ENCODE peak calls at places on chromosomes 16 and 17, in eight cellular contexts. G, V, O, R, W, C, J and M are unnamed samples.

GRCh38 chr17:65103896-65104295 is 33.3 kb upstream of the RGS9 start:
- DNase-seq in G (no peak), V (no peak), O (peak), R (no peak), W (peak), C (no peak), J (no peak), M (no peak)

GRCh38 chr17:81871387-81872120 is 417 bp upstream of the ARHGDIA start:
- DNase-seq in G (peak), V (peak), O (peak), R (peak), W (peak), C (peak), J (peak), M (peak)

GRCh38 chr16:4461250-4462085 is 13.0 kb downstream of the NMRAL1 start:
- DNase-seq in G (no peak), V (no peak), O (no peak), R (no peak), W (no peak), C (no peak), J (no peak), M (no peak)

GRCh38 chr17:59126809-59127417 is 20.2 kb upstream of the TRIM37 start:
- DNase-seq in G (no peak), V (no peak), O (no peak), R (no peak), W (no peak), C (no peak), J (no peak), M (no peak)

GRCh38 chr17:77286641-77287431 is 146.1 kb downstream of the SEC14L1 start:
- DNase-seq in G (no peak), V (peak), O (peak), R (no peak), W (no peak), C (no peak), J (peak), M (no peak)

GRCh38 chr17:41490022-41490421 is 312 bp upstream of the KRT36 start:
- DNase-seq in G (no peak), V (no peak), O (no peak), R (no peak), W (no peak), C (no peak), J (no peak), M (no peak)

GRCh38 chr17:10875984-10876555 is 38.2 kb upstream of the PIRT start:
- DNase-seq in G (no peak), V (peak), O (peak), R (peak), W (peak), C (peak), J (peak), M (peak)

GRCh38 chr17:2084129-2084765 is 29.3 kb downstream of the HIC1 start:
- DNase-seq in G (no peak), V (no peak), O (peak), R (peak), W (peak), C (no peak), J (peak), M (no peak)

GRCh38 chr17:1398900-1399299 is 1.1 kb downstream of the YWHAE start:
- DNase-seq in G (no peak), V (no peak), O (no peak), R (peak), W (peak), C (no peak), J (no peak), M (no peak)

GRCh38 chr17:70070297-70071027 is 4.6 kb upstream of the KCNJ16 start:
- DNase-seq in G (no peak), V (no peak), O (no peak), R (no peak), W (no peak), C (no peak), J (no peak), M (no peak)

GRCh38 chr16:58501242-58502131 is 1.5 kb downstream of the NDRG4 start:
- DNase-seq in G (no peak), V (peak), O (no peak), R (no peak), W (no peak), C (no peak), J (no peak), M (peak)

GRCh38 chr17:41163828-41164227 is 3.3 kb upstream of the KRTAP4-4 start:
- DNase-seq in G (no peak), V (no peak), O (no peak), R (no peak), W (peak), C (no peak), J (no peak), M (no peak)

GRCh38 chr16:2952679-2953078 is 11.4 kb upstream of the KREMEN2 start:
- DNase-seq in G (no peak), V (no peak), O (no peak), R (no peak), W (no peak), C (no peak), J (no peak), M (no peak)

GRCh38 chr16:678858-679807 is 1.1 kb upstream of the STUB1 start:
- DNase-seq in G (no peak), V (peak), O (peak), R (peak), W (peak), C (peak), J (peak), M (peak)

GRCh38 chr17:47785538-47786123 is 36.0 kb downstream of the OSBPL7 start:
- DNase-seq in G (no peak), V (no peak), O (no peak), R (peak), W (peak), C (no peak), J (no peak), M (no peak)

GRCh38 chr16:81241706-81242105 is 3.2 kb downstream of the BCO1 start:
- DNase-seq in G (no peak), V (no peak), O (no peak), R (no peak), W (no peak), C (no peak), J (no peak), M (no peak)

GRCh38 chr16:77399546-77399945 is 35.3 kb downstream of the ADAMTS18 start:
- DNase-seq in G (no peak), V (no peak), O (no peak), R (no peak), W (no peak), C (no peak), J (no peak), M (no peak)

GRCh38 chr16:8963010-8963824 is 489 bp downstream of the USP7 start:
- DNase-seq in G (no peak), V (no peak), O (no peak), R (no peak), W (peak), C (peak), J (peak), M (no peak)

GRCh38 chr17:74239169-74239568 is 25.8 kb downstream of the TTYH2 start:
- DNase-seq in G (no peak), V (no peak), O (no peak), R (peak), W (no peak), C (no peak), J (no peak), M (no peak)

GRCh38 chr16:64362193-64362592 is 759.7 kb downstream of the CDH11 start:
- DNase-seq in G (no peak), V (no peak), O (no peak), R (peak), W (peak), C (no peak), J (no peak), M (no peak)

GRCh38 chr17:71494456-71494855 is 626.4 kb upstream of the SOX9 start:
- DNase-seq in G (no peak), V (no peak), O (no peak), R (no peak), W (peak), C (no peak), J (no peak), M (no peak)

GRCh38 chr17:29042679-29043538 is at the start of gene PIPOX:
- DNase-seq in G (no peak), V (no peak), O (peak), R (no peak), W (peak), C (no peak), J (no peak), M (peak)

GRCh38 chr16:65044861-65045260 is 77.0 kb downstream of the CDH11 start:
- DNase-seq in G (no peak), V (no peak), O (no peak), R (peak), W (peak), C (no peak), J (no peak), M (no peak)

GRCh38 chr17:76868669-76869208 is 535 bp downstream of the MGAT5B start:
- DNase-seq in G (no peak), V (no peak), O (no peak), R (no peak), W (peak), C (no peak), J (no peak), M (no peak)

GRCh38 chr17:1413281-1413791 is 13.3 kb upstream of the YWHAE start:
- DNase-seq in G (no peak), V (peak), O (peak), R (peak), W (peak), C (peak), J (no peak), M (no peak)

GRCh38 chr16:86929149-86929871 is 351.0 kb downstream of the FOXL1 start:
- DNase-seq in G (no peak), V (no peak), O (no peak), R (peak), W (peak), C (no peak), J (no peak), M (no peak)

GRCh38 chr17:1201132-1201702 is 21.4 kb upstream of the ABR start:
- DNase-seq in G (peak), V (no peak), O (no peak), R (no peak), W (no peak), C (no peak), J (no peak), M (no peak)

GRCh38 chr16:70694088-70694487 is 8.2 kb upstream of the MTSS2 start:
- DNase-seq in G (no peak), V (no peak), O (peak), R (peak), W (peak), C (no peak), J (no peak), M (no peak)

GRCh38 chr16:82639666-82640336 is 13.0 kb downstream of the CDH13 start:
- DNase-seq in G (peak), V (peak), O (peak), R (peak), W (peak), C (no peak), J (peak), M (peak)

GRCh38 chr16:31202402-31203385 is at the start of gene PYCARD:
- DNase-seq in G (no peak), V (peak), O (peak), R (no peak), W (peak), C (peak), J (peak), M (peak)

GRCh38 chr17:16283705-16284104 is 66.7 kb downstream of the PIGL start:
- DNase-seq in G (no peak), V (no peak), O (no peak), R (peak), W (peak), C (no peak), J (no peak), M (no peak)

GRCh38 chr16:47370536-47370935 is 90.3 kb downstream of the ITFG1 start:
- DNase-seq in G (no peak), V (no peak), O (no peak), R (no peak), W (no peak), C (no peak), J (no peak), M (no peak)

GRCh38 chr17:63827002-63827800 is at the start of the genes FTSJ3 and PSMC5:
- DNase-seq in G (peak), V (peak), O (peak), R (peak), W (peak), C (peak), J (peak), M (peak)

GRCh38 chr17:3335876-3336275 is 37.7 kb upstream of the OR3A1 start:
- DNase-seq in G (no peak), V (no peak), O (no peak), R (no peak), W (no peak), C (no peak), J (no peak), M (no peak)

GRCh38 chr16:3793161-3793576 is 75.8 kb upstream of the TRAP1 start:
- DNase-seq in G (no peak), V (no peak), O (no peak), R (peak), W (no peak), C (peak), J (no peak), M (no peak)

GRCh38 chr16:3485821-3486505 is 9.3 kb downstream of the C16orf90 start:
- DNase-seq in G (no peak), V (no peak), O (no peak), R (no peak), W (no peak), C (no peak), J (peak), M (no peak)

GRCh38 chr16:13875614-13876284 is 44.2 kb upstream of the ERCC4 start:
- DNase-seq in G (no peak), V (no peak), O (no peak), R (no peak), W (no peak), C (no peak), J (no peak), M (no peak)

DNA sequence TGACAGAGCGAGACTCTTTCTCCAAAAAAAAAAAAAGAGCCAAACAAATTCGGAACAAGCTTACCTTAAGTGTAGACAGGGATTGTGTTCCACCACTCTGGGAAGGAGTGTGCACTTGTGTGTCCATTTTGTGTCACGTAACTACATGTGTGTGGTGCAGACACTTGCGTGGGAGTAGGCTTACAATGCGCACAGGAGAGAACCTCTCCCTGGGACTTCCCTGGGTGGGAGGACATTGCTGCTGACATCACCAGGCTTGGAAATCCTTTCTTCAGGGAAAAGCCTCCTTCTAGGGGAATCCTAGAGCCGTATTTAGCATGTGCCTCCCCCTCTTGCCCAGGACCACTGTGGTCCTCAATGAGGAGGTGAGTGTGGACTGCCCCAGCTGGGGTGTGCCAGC is 8.0 kb upstream of the HAS3 start:
- DNase-seq in G (no peak), V (no peak), O (no peak), R (no peak), W (no peak), C (no peak), J (no peak), M (no peak)
- TF ChIP-seq CTCF in G (no peak), V (no peak), O (no peak), R (no peak), W (no peak), C (no peak), J (no peak), M (no peak)

GRCh38 chr16:68382296-68382718 is 66.0 kb downstream of the SMPD3 start:
- DNase-seq in G (no peak), V (no peak), O (no peak), R (no peak), W (no peak), C (no peak), J (peak), M (peak)
- TF ChIP-seq CTCF in G (no peak), V (peak), O (peak), R (peak), W (no peak), C (no peak), J (peak), M (no peak)

GRCh38 chr17:50594040-50594618 is 33.6 kb downstream of the CACNA1G start:
- DNase-seq in G (no peak), V (no peak), O (no peak), R (no peak), W (no peak), C (no peak), J (no peak), M (no peak)

GRCh38 chr17:50594931-50595330 is 34.4 kb downstream of the CACNA1G start:
- DNase-seq in G (no peak), V (no peak), O (no peak), R (no peak), W (no peak), C (no peak), J (no peak), M (no peak)

GRCh38 chr17:50593321-50593720 is 32.8 kb downstream of the CACNA1G start:
- DNase-seq in G (no peak), V (peak), O (no peak), R (no peak), W (no peak), C (no peak), J (no peak), M (no peak)

GRCh38 chr17:50598487-50598886 is 36.2 kb upstream of the ABCC3 start:
- DNase-seq in G (no peak), V (no peak), O (no peak), R (no peak), W (no peak), C (no peak), J (no peak), M (no peak)

GRCh38 chr17:50596191-50597037 is 35.9 kb downstream of the CACNA1G start:
- DNase-seq in G (no peak), V (no peak), O (no peak), R (no peak), W (no peak), C (no peak), J (peak), M (no peak)
- TF ChIP-seq CTCF in G (no peak), V (peak), O (no peak), R (peak), W (peak), C (no peak), J (no peak), M (no peak)

DNA sequence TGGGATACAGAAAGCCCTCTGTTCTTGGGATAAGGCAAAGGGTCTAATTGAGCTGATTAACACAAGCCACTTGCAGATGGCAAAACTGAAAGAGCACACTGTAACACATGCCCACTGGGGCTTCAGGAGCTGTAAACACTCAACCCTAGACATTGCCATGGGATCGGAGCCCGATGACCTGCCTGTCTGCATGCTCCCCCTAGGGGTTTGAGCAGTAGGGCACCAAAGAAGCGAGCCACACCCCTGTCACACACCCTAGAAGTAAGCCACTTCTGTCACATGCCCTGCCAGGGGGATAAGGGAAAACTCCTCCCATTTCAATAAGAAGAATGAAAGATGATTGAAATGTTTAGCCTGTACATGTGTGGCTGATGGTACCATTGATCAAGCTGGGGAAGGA is 81.3 kb upstream of the IRX6 start:
- DNase-seq in G (no peak), V (no peak), O (no peak), R (no peak), W (no peak), C (no peak), J (no peak), M (no peak)
- TF ChIP-seq CTCF in G (no peak), V (no peak), O (no peak), R (no peak), W (no peak), C (no peak), J (no peak), M (no peak)

DNA sequence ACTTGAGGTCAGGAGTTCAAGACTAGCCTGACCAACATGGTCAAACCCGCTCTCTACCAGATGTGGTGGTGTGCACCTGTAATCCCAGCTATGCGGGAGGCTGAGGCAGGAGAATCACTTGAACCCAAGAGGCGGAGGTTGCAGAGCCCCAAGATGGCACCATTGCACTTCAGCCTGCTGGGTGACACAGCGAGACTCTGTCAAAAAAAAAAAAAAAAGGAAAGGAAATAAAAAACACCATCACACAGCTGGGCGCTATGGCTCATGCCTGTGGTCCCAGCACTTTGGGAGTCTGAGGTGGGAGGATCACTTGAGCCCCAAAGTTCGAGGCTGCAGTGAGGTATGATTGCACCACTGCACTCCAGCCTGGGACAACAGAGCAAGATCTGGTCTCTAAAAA is 13.3 kb upstream of the SBK1 start:
- DNase-seq in G (no peak), V (no peak), O (no peak), R (no peak), W (no peak), C (no peak), J (no peak), M (no peak)
- TF ChIP-seq CTCF in G (no peak), V (no peak), O (no peak), R (no peak), W (no peak), C (no peak), J (no peak), M (no peak)

GRCh38 chr17:9185142-9185541 is 163.8 kb downstream of the NTN1 start:
- DNase-seq in G (no peak), V (no peak), O (no peak), R (no peak), W (no peak), C (no peak), J (no peak), M (no peak)

GRCh38 chr17:9185688-9186289 is 164.5 kb downstream of the NTN1 start:
- DNase-seq in G (no peak), V (no peak), O (no peak), R (no peak), W (no peak), C (no peak), J (no peak), M (no peak)

GRCh38 chr17:9179602-9180001 is 158.3 kb downstream of the NTN1 start:
- DNase-seq in G (no peak), V (no peak), O (no peak), R (no peak), W (no peak), C (no peak), J (no peak), M (no peak)

GRCh38 chr17:9181640-9182039 is 160.3 kb downstream of the NTN1 start:
- DNase-seq in G (no peak), V (no peak), O (no peak), R (no peak), W (no peak), C (no peak), J (no peak), M (no peak)

DNA sequence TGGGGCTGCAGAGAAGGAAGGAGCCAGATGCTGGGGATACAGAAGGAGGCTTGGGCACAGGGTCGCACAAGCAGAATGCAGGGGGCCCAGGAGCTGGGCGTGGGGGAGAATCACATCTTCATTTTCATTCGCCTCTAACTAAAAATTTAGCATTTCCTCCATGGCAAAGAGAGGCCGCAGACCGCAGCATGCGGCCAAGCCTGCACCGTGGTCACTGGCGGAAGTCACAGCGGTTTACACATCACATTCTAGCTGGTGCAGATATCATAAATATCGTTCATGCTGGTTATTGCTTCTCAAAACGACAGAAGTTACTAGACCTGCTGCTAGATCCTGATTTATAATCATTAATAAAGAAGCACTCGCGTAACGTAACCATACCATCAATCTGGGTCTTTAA is 162.0 kb downstream of the NTN1 start:
- DNase-seq in G (no peak), V (no peak), O (no peak), R (no peak), W (no peak), C (no peak), J (no peak), M (no peak)
- TF ChIP-seq CTCF in G (no peak), V (no peak), O (no peak), R (no peak), W (no peak), C (no peak), J (no peak), M (no peak)

GRCh38 chr17:60577147-60577925 is 22.7 kb upstream of the PPM1D start:
- DNase-seq in G (no peak), V (no peak), O (no peak), R (peak), W (peak), C (peak), J (no peak), M (peak)
- TF ChIP-seq CTCF in G (no peak), V (peak), O (no peak), R (peak), W (peak), C (peak), J (no peak), M (no peak)